ENCODE peak calls at places on chromosomes 6 and 20, in ten cellular contexts. One of them, this sample, is unnamed.

GRCh38 chr20:17504898-17505663 is 26.1 kb downstream of the BFSP1 start:
- DNase-seq in naive B cell: peak
- DNase-seq in lower lobe of right lung: peak
- DNase-seq in dermis microvascular lymphatic vessel endothelial cell: peak
- DNase-seq in H7: peak
- DNase-seq in astrocyte of the cerebellum: peak
- DNase-seq in pulmonary artery endothelial cell: no peak
- DNase-seq in stimulated activated naive CD8-positive, alpha-beta T cell treated with anti-CD3 and anti-CD28 coated beads, Interleukin-15, Interleukin-2, amounts not matched to agents 100 U/mL and 50 U/mL, for 24 hours: peak
- DNase-seq in ovary: peak
- DNase-seq in NCI-H510A treated with DMSO at 0.1 percent for 48 hours: peak
- DNase-seq in this sample: peak

GRCh38 chr6:107862383-107862782 is 38.3 kb upstream of the SCML4 start:
- DNase-seq in naive B cell: no peak
- DNase-seq in lower lobe of right lung: no peak
- DNase-seq in dermis microvascular lymphatic vessel endothelial cell: no peak
- DNase-seq in H7: no peak
- DNase-seq in astrocyte of the cerebellum: no peak
- DNase-seq in pulmonary artery endothelial cell: no peak
- DNase-seq in stimulated activated naive CD8-positive, alpha-beta T cell treated with anti-CD3 and anti-CD28 coated beads, Interleukin-15, Interleukin-2, amounts not matched to agents 100 U/mL and 50 U/mL, for 24 hours: no peak
- DNase-seq in ovary: no peak
- DNase-seq in NCI-H510A treated with DMSO at 0.1 percent for 48 hours: no peak
- DNase-seq in this sample: no peak

GRCh38 chr6:112086744-112087135 is 542 bp downstream of the TUBE1 start:
- DNase-seq in naive B cell: no peak
- DNase-seq in lower lobe of right lung: no peak
- DNase-seq in dermis microvascular lymphatic vessel endothelial cell: peak
- DNase-seq in H7: peak
- DNase-seq in astrocyte of the cerebellum: peak
- DNase-seq in pulmonary artery endothelial cell: no peak
- DNase-seq in stimulated activated naive CD8-positive, alpha-beta T cell treated with anti-CD3 and anti-CD28 coated beads, Interleukin-15, Interleukin-2, amounts not matched to agents 100 U/mL and 50 U/mL, for 24 hours: no peak
- DNase-seq in ovary: no peak
- DNase-seq in NCI-H510A treated with DMSO at 0.1 percent for 48 hours: peak
- DNase-seq in this sample: no peak

GRCh38 chr20:2010533-2010932 is 16.7 kb upstream of the PDYN start:
- DNase-seq in naive B cell: no peak
- DNase-seq in lower lobe of right lung: no peak
- DNase-seq in dermis microvascular lymphatic vessel endothelial cell: no peak
- DNase-seq in H7: no peak
- DNase-seq in astrocyte of the cerebellum: no peak
- DNase-seq in pulmonary artery endothelial cell: no peak
- DNase-seq in stimulated activated naive CD8-positive, alpha-beta T cell treated with anti-CD3 and anti-CD28 coated beads, Interleukin-15, Interleukin-2, amounts not matched to agents 100 U/mL and 50 U/mL, for 24 hours: no peak
- DNase-seq in ovary: no peak
- DNase-seq in NCI-H510A treated with DMSO at 0.1 percent for 48 hours: no peak
- DNase-seq in this sample: no peak

GRCh38 chr20:56503911-56504310 is 20.6 kb upstream of the FAM209A start:
- DNase-seq in naive B cell: no peak
- DNase-seq in lower lobe of right lung: no peak
- DNase-seq in dermis microvascular lymphatic vessel endothelial cell: no peak
- DNase-seq in H7: peak
- DNase-seq in astrocyte of the cerebellum: no peak
- DNase-seq in pulmonary artery endothelial cell: no peak
- DNase-seq in stimulated activated naive CD8-positive, alpha-beta T cell treated with anti-CD3 and anti-CD28 coated beads, Interleukin-15, Interleukin-2, amounts not matched to agents 100 U/mL and 50 U/mL, for 24 hours: no peak
- DNase-seq in ovary: no peak
- DNase-seq in NCI-H510A treated with DMSO at 0.1 percent for 48 hours: no peak
- DNase-seq in this sample: no peak

GRCh38 chr20:4613718-4614620 is 107.7 kb upstream of the PRND start:
- DNase-seq in naive B cell: peak
- DNase-seq in lower lobe of right lung: no peak
- DNase-seq in dermis microvascular lymphatic vessel endothelial cell: peak
- DNase-seq in H7: peak
- DNase-seq in astrocyte of the cerebellum: peak
- DNase-seq in pulmonary artery endothelial cell: peak
- DNase-seq in stimulated activated naive CD8-positive, alpha-beta T cell treated with anti-CD3 and anti-CD28 coated beads, Interleukin-15, Interleukin-2, amounts not matched to agents 100 U/mL and 50 U/mL, for 24 hours: peak
- DNase-seq in ovary: peak
- DNase-seq in NCI-H510A treated with DMSO at 0.1 percent for 48 hours: peak
- DNase-seq in this sample: peak

GRCh38 chr20:50273601-50274491 is 83.2 kb downstream of the CEBPB start:
- DNase-seq in naive B cell: no peak
- DNase-seq in lower lobe of right lung: no peak
- DNase-seq in dermis microvascular lymphatic vessel endothelial cell: no peak
- DNase-seq in H7: no peak
- DNase-seq in astrocyte of the cerebellum: no peak
- DNase-seq in pulmonary artery endothelial cell: no peak
- DNase-seq in stimulated activated naive CD8-positive, alpha-beta T cell treated with anti-CD3 and anti-CD28 coated beads, Interleukin-15, Interleukin-2, amounts not matched to agents 100 U/mL and 50 U/mL, for 24 hours: no peak
- DNase-seq in ovary: no peak
- DNase-seq in NCI-H510A treated with DMSO at 0.1 percent for 48 hours: no peak
- DNase-seq in this sample: peak

GRCh38 chr6:7267521-7268091 is 45.4 kb downstream of the SSR1 start:
- DNase-seq in naive B cell: no peak
- DNase-seq in lower lobe of right lung: no peak
- DNase-seq in dermis microvascular lymphatic vessel endothelial cell: peak
- DNase-seq in H7: peak
- DNase-seq in astrocyte of the cerebellum: peak
- DNase-seq in pulmonary artery endothelial cell: peak
- DNase-seq in stimulated activated naive CD8-positive, alpha-beta T cell treated with anti-CD3 and anti-CD28 coated beads, Interleukin-15, Interleukin-2, amounts not matched to agents 100 U/mL and 50 U/mL, for 24 hours: no peak
- DNase-seq in ovary: no peak
- DNase-seq in NCI-H510A treated with DMSO at 0.1 percent for 48 hours: no peak
- DNase-seq in this sample: no peak

GRCh38 chr20:15042723-15043122 is 705.3 kb upstream of the FLRT3 start:
- DNase-seq in naive B cell: no peak
- DNase-seq in lower lobe of right lung: no peak
- DNase-seq in dermis microvascular lymphatic vessel endothelial cell: no peak
- DNase-seq in H7: no peak
- DNase-seq in astrocyte of the cerebellum: no peak
- DNase-seq in pulmonary artery endothelial cell: no peak
- DNase-seq in stimulated activated naive CD8-positive, alpha-beta T cell treated with anti-CD3 and anti-CD28 coated beads, Interleukin-15, Interleukin-2, amounts not matched to agents 100 U/mL and 50 U/mL, for 24 hours: no peak
- DNase-seq in ovary: no peak
- DNase-seq in NCI-H510A treated with DMSO at 0.1 percent for 48 hours: no peak
- DNase-seq in this sample: no peak

GRCh38 chr6:10968776-10969175 is 75.3 kb downstream of the ELOVL2 start:
- DNase-seq in naive B cell: no peak
- DNase-seq in lower lobe of right lung: no peak
- DNase-seq in dermis microvascular lymphatic vessel endothelial cell: no peak
- DNase-seq in H7: no peak
- DNase-seq in astrocyte of the cerebellum: peak
- DNase-seq in pulmonary artery endothelial cell: no peak
- DNase-seq in stimulated activated naive CD8-positive, alpha-beta T cell treated with anti-CD3 and anti-CD28 coated beads, Interleukin-15, Interleukin-2, amounts not matched to agents 100 U/mL and 50 U/mL, for 24 hours: no peak
- DNase-seq in ovary: no peak
- DNase-seq in NCI-H510A treated with DMSO at 0.1 percent for 48 hours: no peak
- DNase-seq in this sample: no peak

GRCh38 chr6:106490974-106491373 is 130.5 kb downstream of the CRYBG1 start:
- DNase-seq in naive B cell: no peak
- DNase-seq in lower lobe of right lung: no peak
- DNase-seq in dermis microvascular lymphatic vessel endothelial cell: no peak
- DNase-seq in H7: no peak
- DNase-seq in astrocyte of the cerebellum: no peak
- DNase-seq in pulmonary artery endothelial cell: no peak
- DNase-seq in stimulated activated naive CD8-positive, alpha-beta T cell treated with anti-CD3 and anti-CD28 coated beads, Interleukin-15, Interleukin-2, amounts not matched to agents 100 U/mL and 50 U/mL, for 24 hours: no peak
- DNase-seq in ovary: no peak
- DNase-seq in NCI-H510A treated with DMSO at 0.1 percent for 48 hours: no peak
- DNase-seq in this sample: no peak

GRCh38 chr6:53793318-53793975 is 1.4 kb upstream of the LRRC1 start:
- DNase-seq in naive B cell: peak
- DNase-seq in lower lobe of right lung: peak
- DNase-seq in dermis microvascular lymphatic vessel endothelial cell: peak
- DNase-seq in H7: peak
- DNase-seq in astrocyte of the cerebellum: peak
- DNase-seq in pulmonary artery endothelial cell: no peak
- DNase-seq in stimulated activated naive CD8-positive, alpha-beta T cell treated with anti-CD3 and anti-CD28 coated beads, Interleukin-15, Interleukin-2, amounts not matched to agents 100 U/mL and 50 U/mL, for 24 hours: peak
- DNase-seq in ovary: peak
- DNase-seq in NCI-H510A treated with DMSO at 0.1 percent for 48 hours: peak
- DNase-seq in this sample: peak

GRCh38 chr6:56368484-56368883 is 121.1 kb upstream of the COL21A1 start:
- DNase-seq in naive B cell: no peak
- DNase-seq in lower lobe of right lung: no peak
- DNase-seq in dermis microvascular lymphatic vessel endothelial cell: peak
- DNase-seq in H7: no peak
- DNase-seq in astrocyte of the cerebellum: no peak
- DNase-seq in pulmonary artery endothelial cell: peak
- DNase-seq in stimulated activated naive CD8-positive, alpha-beta T cell treated with anti-CD3 and anti-CD28 coated beads, Interleukin-15, Interleukin-2, amounts not matched to agents 100 U/mL and 50 U/mL, for 24 hours: no peak
- DNase-seq in ovary: no peak
- DNase-seq in NCI-H510A treated with DMSO at 0.1 percent for 48 hours: no peak
- DNase-seq in this sample: no peak

GRCh38 chr20:17518339-17519052 is 12.7 kb downstream of the BFSP1 start:
- DNase-seq in naive B cell: no peak
- DNase-seq in lower lobe of right lung: peak
- DNase-seq in dermis microvascular lymphatic vessel endothelial cell: no peak
- DNase-seq in H7: peak
- DNase-seq in astrocyte of the cerebellum: no peak
- DNase-seq in pulmonary artery endothelial cell: no peak
- DNase-seq in stimulated activated naive CD8-positive, alpha-beta T cell treated with anti-CD3 and anti-CD28 coated beads, Interleukin-15, Interleukin-2, amounts not matched to agents 100 U/mL and 50 U/mL, for 24 hours: no peak
- DNase-seq in ovary: peak
- DNase-seq in NCI-H510A treated with DMSO at 0.1 percent for 48 hours: no peak
- DNase-seq in this sample: peak

GRCh38 chr6:105522626-105523322 is 119.9 kb upstream of the PREP start:
- DNase-seq in naive B cell: no peak
- DNase-seq in lower lobe of right lung: no peak
- DNase-seq in dermis microvascular lymphatic vessel endothelial cell: no peak
- DNase-seq in H7: no peak
- DNase-seq in astrocyte of the cerebellum: no peak
- DNase-seq in pulmonary artery endothelial cell: no peak
- DNase-seq in stimulated activated naive CD8-positive, alpha-beta T cell treated with anti-CD3 and anti-CD28 coated beads, Interleukin-15, Interleukin-2, amounts not matched to agents 100 U/mL and 50 U/mL, for 24 hours: no peak
- DNase-seq in ovary: no peak
- DNase-seq in NCI-H510A treated with DMSO at 0.1 percent for 48 hours: no peak
- DNase-seq in this sample: no peak

GRCh38 chr6:144321839-144322591 is 36.9 kb downstream of the UTRN start:
- DNase-seq in naive B cell: no peak
- DNase-seq in lower lobe of right lung: no peak
- DNase-seq in dermis microvascular lymphatic vessel endothelial cell: no peak
- DNase-seq in H7: peak
- DNase-seq in astrocyte of the cerebellum: no peak
- DNase-seq in pulmonary artery endothelial cell: no peak
- DNase-seq in stimulated activated naive CD8-positive, alpha-beta T cell treated with anti-CD3 and anti-CD28 coated beads, Interleukin-15, Interleukin-2, amounts not matched to agents 100 U/mL and 50 U/mL, for 24 hours: no peak
- DNase-seq in ovary: no peak
- DNase-seq in NCI-H510A treated with DMSO at 0.1 percent for 48 hours: no peak
- DNase-seq in this sample: no peak

GRCh38 chr6:90401933-90402830 is 105.5 kb upstream of the BACH2 start:
- DNase-seq in naive B cell: no peak
- DNase-seq in lower lobe of right lung: no peak
- DNase-seq in dermis microvascular lymphatic vessel endothelial cell: no peak
- DNase-seq in H7: no peak
- DNase-seq in astrocyte of the cerebellum: no peak
- DNase-seq in pulmonary artery endothelial cell: no peak
- DNase-seq in stimulated activated naive CD8-positive, alpha-beta T cell treated with anti-CD3 and anti-CD28 coated beads, Interleukin-15, Interleukin-2, amounts not matched to agents 100 U/mL and 50 U/mL, for 24 hours: no peak
- DNase-seq in ovary: no peak
- DNase-seq in NCI-H510A treated with DMSO at 0.1 percent for 48 hours: no peak
- DNase-seq in this sample: no peak

GRCh38 chr6:35228483-35228882 is 14.7 kb downstream of the SCUBE3 start:
- DNase-seq in naive B cell: no peak
- DNase-seq in lower lobe of right lung: no peak
- DNase-seq in dermis microvascular lymphatic vessel endothelial cell: no peak
- DNase-seq in H7: no peak
- DNase-seq in astrocyte of the cerebellum: no peak
- DNase-seq in pulmonary artery endothelial cell: no peak
- DNase-seq in stimulated activated naive CD8-positive, alpha-beta T cell treated with anti-CD3 and anti-CD28 coated beads, Interleukin-15, Interleukin-2, amounts not matched to agents 100 U/mL and 50 U/mL, for 24 hours: no peak
- DNase-seq in ovary: no peak
- DNase-seq in NCI-H510A treated with DMSO at 0.1 percent for 48 hours: peak
- DNase-seq in this sample: no peak

GRCh38 chr6:26152226-26153101 is 65.2 kb downstream of the HFE start:
- DNase-seq in naive B cell: no peak
- DNase-seq in lower lobe of right lung: no peak
- DNase-seq in dermis microvascular lymphatic vessel endothelial cell: no peak
- DNase-seq in H7: no peak
- DNase-seq in astrocyte of the cerebellum: no peak
- DNase-seq in pulmonary artery endothelial cell: no peak
- DNase-seq in stimulated activated naive CD8-positive, alpha-beta T cell treated with anti-CD3 and anti-CD28 coated beads, Interleukin-15, Interleukin-2, amounts not matched to agents 100 U/mL and 50 U/mL, for 24 hours: no peak
- DNase-seq in ovary: no peak
- DNase-seq in NCI-H510A treated with DMSO at 0.1 percent for 48 hours: no peak
- DNase-seq in this sample: no peak

GRCh38 chr6:139982652-139983051 is 608.2 kb upstream of the CITED2 start:
- DNase-seq in naive B cell: no peak
- DNase-seq in lower lobe of right lung: no peak
- DNase-seq in dermis microvascular lymphatic vessel endothelial cell: peak
- DNase-seq in H7: peak
- DNase-seq in astrocyte of the cerebellum: peak
- DNase-seq in pulmonary artery endothelial cell: no peak
- DNase-seq in stimulated activated naive CD8-positive, alpha-beta T cell treated with anti-CD3 and anti-CD28 coated beads, Interleukin-15, Interleukin-2, amounts not matched to agents 100 U/mL and 50 U/mL, for 24 hours: no peak
- DNase-seq in ovary: no peak
- DNase-seq in NCI-H510A treated with DMSO at 0.1 percent for 48 hours: no peak
- DNase-seq in this sample: no peak

GRCh38 chr6:7541175-7542064 is at the start of gene DSP:
- DNase-seq in naive B cell: peak
- DNase-seq in lower lobe of right lung: peak
- DNase-seq in dermis microvascular lymphatic vessel endothelial cell: peak
- DNase-seq in H7: peak
- DNase-seq in astrocyte of the cerebellum: no peak
- DNase-seq in pulmonary artery endothelial cell: no peak
- DNase-seq in stimulated activated naive CD8-positive, alpha-beta T cell treated with anti-CD3 and anti-CD28 coated beads, Interleukin-15, Interleukin-2, amounts not matched to agents 100 U/mL and 50 U/mL, for 24 hours: peak
- DNase-seq in ovary: no peak
- DNase-seq in NCI-H510A treated with DMSO at 0.1 percent for 48 hours: peak
- DNase-seq in this sample: peak

GRCh38 chr20:20375862-20376261 is 8.0 kb downstream of the INSM1 start:
- DNase-seq in naive B cell: no peak
- DNase-seq in lower lobe of right lung: no peak
- DNase-seq in dermis microvascular lymphatic vessel endothelial cell: no peak
- DNase-seq in H7: no peak
- DNase-seq in astrocyte of the cerebellum: no peak
- DNase-seq in pulmonary artery endothelial cell: no peak
- DNase-seq in stimulated activated naive CD8-positive, alpha-beta T cell treated with anti-CD3 and anti-CD28 coated beads, Interleukin-15, Interleukin-2, amounts not matched to agents 100 U/mL and 50 U/mL, for 24 hours: no peak
- DNase-seq in ovary: no peak
- DNase-seq in NCI-H510A treated with DMSO at 0.1 percent for 48 hours: peak
- DNase-seq in this sample: no peak

GRCh38 chr6:85620308-85620707 is 22.4 kb downstream of the SYNCRIP start:
- DNase-seq in naive B cell: no peak
- DNase-seq in lower lobe of right lung: no peak
- DNase-seq in dermis microvascular lymphatic vessel endothelial cell: no peak
- DNase-seq in H7: no peak
- DNase-seq in astrocyte of the cerebellum: no peak
- DNase-seq in pulmonary artery endothelial cell: no peak
- DNase-seq in stimulated activated naive CD8-positive, alpha-beta T cell treated with anti-CD3 and anti-CD28 coated beads, Interleukin-15, Interleukin-2, amounts not matched to agents 100 U/mL and 50 U/mL, for 24 hours: no peak
- DNase-seq in ovary: no peak
- DNase-seq in NCI-H510A treated with DMSO at 0.1 percent for 48 hours: no peak
- DNase-seq in this sample: no peak

GRCh38 chr6:88165877-88166492 is at the start of gene CNR1:
- DNase-seq in naive B cell: peak
- DNase-seq in lower lobe of right lung: peak
- DNase-seq in dermis microvascular lymphatic vessel endothelial cell: peak
- DNase-seq in H7: peak
- DNase-seq in astrocyte of the cerebellum: no peak
- DNase-seq in pulmonary artery endothelial cell: no peak
- DNase-seq in stimulated activated naive CD8-positive, alpha-beta T cell treated with anti-CD3 and anti-CD28 coated beads, Interleukin-15, Interleukin-2, amounts not matched to agents 100 U/mL and 50 U/mL, for 24 hours: peak
- DNase-seq in ovary: no peak
- DNase-seq in NCI-H510A treated with DMSO at 0.1 percent for 48 hours: peak
- DNase-seq in this sample: peak

GRCh38 chr6:100296810-100297544 is 167.7 kb downstream of the SIM1 start:
- DNase-seq in naive B cell: no peak
- DNase-seq in lower lobe of right lung: no peak
- DNase-seq in dermis microvascular lymphatic vessel endothelial cell: peak
- DNase-seq in H7: no peak
- DNase-seq in astrocyte of the cerebellum: peak
- DNase-seq in pulmonary artery endothelial cell: peak
- DNase-seq in stimulated activated naive CD8-positive, alpha-beta T cell treated with anti-CD3 and anti-CD28 coated beads, Interleukin-15, Interleukin-2, amounts not matched to agents 100 U/mL and 50 U/mL, for 24 hours: no peak
- DNase-seq in ovary: no peak
- DNase-seq in NCI-H510A treated with DMSO at 0.1 percent for 48 hours: peak
- DNase-seq in this sample: no peak

GRCh38 chr20:17875981-17876385 is 92.6 kb downstream of the SNX5 start:
- DNase-seq in naive B cell: no peak
- DNase-seq in lower lobe of right lung: no peak
- DNase-seq in dermis microvascular lymphatic vessel endothelial cell: no peak
- DNase-seq in H7: peak
- DNase-seq in astrocyte of the cerebellum: no peak
- DNase-seq in pulmonary artery endothelial cell: no peak
- DNase-seq in stimulated activated naive CD8-positive, alpha-beta T cell treated with anti-CD3 and anti-CD28 coated beads, Interleukin-15, Interleukin-2, amounts not matched to agents 100 U/mL and 50 U/mL, for 24 hours: no peak
- DNase-seq in ovary: peak
- DNase-seq in NCI-H510A treated with DMSO at 0.1 percent for 48 hours: no peak
- DNase-seq in this sample: no peak

GRCh38 chr6:114592506-114592905 is 249.7 kb upstream of the HS3ST5 start:
- DNase-seq in naive B cell: no peak
- DNase-seq in lower lobe of right lung: no peak
- DNase-seq in dermis microvascular lymphatic vessel endothelial cell: no peak
- DNase-seq in H7: no peak
- DNase-seq in astrocyte of the cerebellum: no peak
- DNase-seq in pulmonary artery endothelial cell: no peak
- DNase-seq in stimulated activated naive CD8-positive, alpha-beta T cell treated with anti-CD3 and anti-CD28 coated beads, Interleukin-15, Interleukin-2, amounts not matched to agents 100 U/mL and 50 U/mL, for 24 hours: no peak
- DNase-seq in ovary: no peak
- DNase-seq in NCI-H510A treated with DMSO at 0.1 percent for 48 hours: no peak
- DNase-seq in this sample: no peak

GRCh38 chr6:136582702-136583471 is 32.7 kb upstream of the MAP7 start:
- DNase-seq in naive B cell: no peak
- DNase-seq in lower lobe of right lung: no peak
- DNase-seq in dermis microvascular lymphatic vessel endothelial cell: peak
- DNase-seq in H7: no peak
- DNase-seq in astrocyte of the cerebellum: peak
- DNase-seq in pulmonary artery endothelial cell: peak
- DNase-seq in stimulated activated naive CD8-positive, alpha-beta T cell treated with anti-CD3 and anti-CD28 coated beads, Interleukin-15, Interleukin-2, amounts not matched to agents 100 U/mL and 50 U/mL, for 24 hours: no peak
- DNase-seq in ovary: no peak
- DNase-seq in NCI-H510A treated with DMSO at 0.1 percent for 48 hours: peak
- DNase-seq in this sample: no peak

This sample was measured in WTC11.